ENCODE peak calls at places on chromosomes 7 and 10, in four cellular contexts. G, L, B and T are unnamed samples.

GRCh38 chr10:51804861-51805260 is 105.5 kb upstream of the CSTF2T start:
- DNase-seq in G (no peak), L (no peak), B (no peak), T (no peak)

GRCh38 chr7:129136887-129137647 is 7.4 kb upstream of the TSPAN33 start:
- DNase-seq in G (no peak), L (no peak), B (no peak), T (no peak)

GRCh38 chr7:123494193-123494796 is 40.1 kb downstream of the IQUB start:
- DNase-seq in G (no peak), L (no peak), B (peak), T (peak)

GRCh38 chr7:5211730-5212482 is 21.9 kb downstream of the WIPI2 start:
- DNase-seq in G (no peak), L (no peak), B (no peak), T (no peak)

GRCh38 chr10:102267748-102268147 is 22.4 kb downstream of the GBF1 start:
- DNase-seq in G (no peak), L (no peak), B (no peak), T (no peak)

GRCh38 chr10:10911471-10911921 is 106.2 kb upstream of the CELF2 start:
- DNase-seq in G (no peak), L (peak), B (no peak), T (no peak)

GRCh38 chr10:131310054-131310903 is 1.2 kb downstream of the TCERG1L start:
- DNase-seq in G (no peak), L (no peak), B (no peak), T (no peak)

GRCh38 chr7:127581716-127582115 is 3.7 kb downstream of the GCC1 start:
- DNase-seq in G (no peak), L (no peak), B (no peak), T (no peak)

GRCh38 chr10:9051328-9051974 is 997.0 kb downstream of the GATA3 start:
- DNase-seq in G (no peak), L (no peak), B (no peak), T (no peak)

GRCh38 chr10:104351067-104351681 is 2.5 kb upstream of the CFAP58 start:
- DNase-seq in G (no peak), L (no peak), B (no peak), T (no peak)

GRCh38 chr7:21762469-21762868 is 183.2 kb downstream of the CDCA7L start:
- DNase-seq in G (no peak), L (no peak), B (no peak), T (no peak)

GRCh38 chr10:22719406-22720042 is 5.1 kb upstream of the PIP4K2A start:
- DNase-seq in G (no peak), L (no peak), B (peak), T (no peak)

GRCh38 chr7:154684651-154685563 is 318.0 kb downstream of the PAXIP1 start:
- DNase-seq in G (no peak), L (no peak), B (no peak), T (no peak)

GRCh38 chr10:27341001-27341400 is 100.4 kb upstream of the ACBD5 start:
- DNase-seq in G (no peak), L (no peak), B (no peak), T (no peak)

GRCh38 chr7:37409456-37409855 is 39.2 kb downstream of the ELMO1 start:
- DNase-seq in G (no peak), L (no peak), B (no peak), T (no peak)

GRCh38 chr7:18975689-18976280 is 141.7 kb downstream of the TWIST1 start:
- DNase-seq in G (no peak), L (no peak), B (no peak), T (no peak)

GRCh38 chr10:77841711-77842375 is 84.7 kb downstream of the DLG5 start:
- DNase-seq in G (no peak), L (no peak), B (no peak), T (no peak)

GRCh38 chr10:23172846-23173548 is 19.1 kb upstream of the PTF1A start:
- DNase-seq in G (no peak), L (no peak), B (no peak), T (no peak)

GRCh38 chr7:9711259-9711658 is 1262.4 kb upstream of the PHF14 start:
- DNase-seq in G (no peak), L (no peak), B (no peak), T (no peak)

GRCh38 chr10:121999301-121999700 is 10.3 kb downstream of the TACC2 start:
- DNase-seq in G (no peak), L (no peak), B (no peak), T (no peak)

GRCh38 chr10:103507235-103508191 is 14.0 kb downstream of the NEURL1 start:
- DNase-seq in G (no peak), L (no peak), B (peak), T (no peak)

GRCh38 chr7:41146423-41146822 is 556.5 kb downstream of the INHBA start:
- DNase-seq in G (no peak), L (no peak), B (no peak), T (no peak)

GRCh38 chr10:125008689-125009579 is 67.0 kb downstream of the ZRANB1 start:
- DNase-seq in G (no peak), L (no peak), B (no peak), T (no peak)